ENCODE peak calls at places on chromosomes 2 and 18, in eight cellular contexts. One of them, this sample, is unnamed.

GRCh38 chr18:51196811-51197660 is 445 bp downstream of the MEX3C start:
- DNase-seq in stomach: peak; percentile 61
- DNase-seq in neural progenitor cell: peak; percentile 62
- DNase-seq in left ventricle myocardium inferior: peak; percentile 71
- DNase-seq in RWPE1: no peak
- DNase-seq in neural crest cell: peak; percentile 30
- DNase-seq in GM12865: peak; percentile 75
- DNase-seq in activated CD8-positive, alpha-beta T cell treated with anti-CD3 and anti-CD28 coated beads for 36 hours: peak; percentile 49
- DNase-seq in this sample: peak; percentile 53

GRCh38 chr18:58596265-58596681 is 32.6 kb downstream of the ALPK2 start:
- DNase-seq in stomach: no peak
- DNase-seq in neural progenitor cell: no peak
- DNase-seq in left ventricle myocardium inferior: peak; percentile 28
- DNase-seq in RWPE1: no peak
- DNase-seq in neural crest cell: no peak
- DNase-seq in GM12865: no peak
- DNase-seq in activated CD8-positive, alpha-beta T cell treated with anti-CD3 and anti-CD28 coated beads for 36 hours: no peak
- DNase-seq in this sample: no peak

GRCh38 chr2:172968061-172968469 is 107.6 kb upstream of the MAP3K20 start:
- DNase-seq in stomach: peak; percentile 44
- DNase-seq in neural progenitor cell: no peak
- DNase-seq in left ventricle myocardium inferior: peak; percentile 68
- DNase-seq in RWPE1: no peak
- DNase-seq in neural crest cell: no peak
- DNase-seq in GM12865: no peak
- DNase-seq in activated CD8-positive, alpha-beta T cell treated with anti-CD3 and anti-CD28 coated beads for 36 hours: no peak
- DNase-seq in this sample: no peak

GRCh38 chr18:49970288-49970687 is 157.0 kb upstream of the ACAA2 start:
- DNase-seq in stomach: no peak
- DNase-seq in neural progenitor cell: no peak
- DNase-seq in left ventricle myocardium inferior: no peak
- DNase-seq in RWPE1: no peak
- DNase-seq in neural crest cell: no peak
- DNase-seq in GM12865: no peak
- DNase-seq in activated CD8-positive, alpha-beta T cell treated with anti-CD3 and anti-CD28 coated beads for 36 hours: no peak
- DNase-seq in this sample: no peak

GRCh38 chr2:209938906-209939305 is 63.5 kb upstream of the RPE start:
- DNase-seq in stomach: no peak
- DNase-seq in neural progenitor cell: no peak
- DNase-seq in left ventricle myocardium inferior: no peak
- DNase-seq in RWPE1: no peak
- DNase-seq in neural crest cell: no peak
- DNase-seq in GM12865: no peak
- DNase-seq in activated CD8-positive, alpha-beta T cell treated with anti-CD3 and anti-CD28 coated beads for 36 hours: no peak
- DNase-seq in this sample: no peak

GRCh38 chr2:240457223-240458043 is 22.0 kb downstream of the GPC1 start:
- DNase-seq in stomach: no peak
- DNase-seq in neural progenitor cell: peak; percentile 56
- DNase-seq in left ventricle myocardium inferior: no peak
- DNase-seq in RWPE1: peak; percentile 54
- DNase-seq in neural crest cell: no peak
- DNase-seq in GM12865: no peak
- DNase-seq in activated CD8-positive, alpha-beta T cell treated with anti-CD3 and anti-CD28 coated beads for 36 hours: no peak
- DNase-seq in this sample: no peak

GRCh38 chr2:100731535-100731981 is 88.4 kb upstream of the NPAS2 start:
- DNase-seq in stomach: no peak
- DNase-seq in neural progenitor cell: no peak
- DNase-seq in left ventricle myocardium inferior: no peak
- DNase-seq in RWPE1: peak; percentile 74
- DNase-seq in neural crest cell: no peak
- DNase-seq in GM12865: no peak
- DNase-seq in activated CD8-positive, alpha-beta T cell treated with anti-CD3 and anti-CD28 coated beads for 36 hours: no peak
- DNase-seq in this sample: no peak

GRCh38 chr2:233769260-233769659 is 8.9 kb upstream of the MROH2A start:
- DNase-seq in stomach: no peak
- DNase-seq in neural progenitor cell: no peak
- DNase-seq in left ventricle myocardium inferior: no peak
- DNase-seq in RWPE1: no peak
- DNase-seq in neural crest cell: no peak
- DNase-seq in GM12865: no peak
- DNase-seq in activated CD8-positive, alpha-beta T cell treated with anti-CD3 and anti-CD28 coated beads for 36 hours: no peak
- DNase-seq in this sample: no peak

GRCh38 chr2:218289639-218290315 is 2.5 kb downstream of the TMBIM1 start:
- DNase-seq in stomach: no peak
- DNase-seq in neural progenitor cell: no peak
- DNase-seq in left ventricle myocardium inferior: no peak
- DNase-seq in RWPE1: no peak
- DNase-seq in neural crest cell: no peak
- DNase-seq in GM12865: no peak
- DNase-seq in activated CD8-positive, alpha-beta T cell treated with anti-CD3 and anti-CD28 coated beads for 36 hours: no peak
- DNase-seq in this sample: no peak

GRCh38 chr2:120830096-120830830 is 94.6 kb downstream of the GLI2 start:
- DNase-seq in stomach: no peak
- DNase-seq in neural progenitor cell: no peak
- DNase-seq in left ventricle myocardium inferior: no peak
- DNase-seq in RWPE1: no peak
- DNase-seq in neural crest cell: no peak
- DNase-seq in GM12865: no peak
- DNase-seq in activated CD8-positive, alpha-beta T cell treated with anti-CD3 and anti-CD28 coated beads for 36 hours: no peak
- DNase-seq in this sample: no peak

GRCh38 chr2:171334171-171334570 is 99.6 kb downstream of the METTL8 start:
- DNase-seq in stomach: peak; percentile 36
- DNase-seq in neural progenitor cell: no peak
- DNase-seq in left ventricle myocardium inferior: no peak
- DNase-seq in RWPE1: no peak
- DNase-seq in neural crest cell: no peak
- DNase-seq in GM12865: no peak
- DNase-seq in activated CD8-positive, alpha-beta T cell treated with anti-CD3 and anti-CD28 coated beads for 36 hours: no peak
- DNase-seq in this sample: no peak

GRCh38 chr2:219059725-219060682 is 717 bp downstream of the IHH start:
- DNase-seq in stomach: peak; percentile 51
- DNase-seq in neural progenitor cell: peak; percentile 31
- DNase-seq in left ventricle myocardium inferior: no peak
- DNase-seq in RWPE1: no peak
- DNase-seq in neural crest cell: no peak
- DNase-seq in GM12865: no peak
- DNase-seq in activated CD8-positive, alpha-beta T cell treated with anti-CD3 and anti-CD28 coated beads for 36 hours: peak; percentile 27
- DNase-seq in this sample: peak; percentile 45

GRCh38 chr18:5294113-5294617 is 1.4 kb downstream of the ZBTB14 start:
- DNase-seq in stomach: peak; percentile 61
- DNase-seq in neural progenitor cell: no peak
- DNase-seq in left ventricle myocardium inferior: peak; percentile 49
- DNase-seq in RWPE1: no peak
- DNase-seq in neural crest cell: no peak
- DNase-seq in GM12865: peak; percentile 75
- DNase-seq in activated CD8-positive, alpha-beta T cell treated with anti-CD3 and anti-CD28 coated beads for 36 hours: peak; percentile 80
- DNase-seq in this sample: no peak

GRCh38 chr2:128894896-128895295 is 576.2 kb upstream of the HS6ST1 start:
- DNase-seq in stomach: no peak
- DNase-seq in neural progenitor cell: no peak
- DNase-seq in left ventricle myocardium inferior: no peak
- DNase-seq in RWPE1: no peak
- DNase-seq in neural crest cell: no peak
- DNase-seq in GM12865: no peak
- DNase-seq in activated CD8-positive, alpha-beta T cell treated with anti-CD3 and anti-CD28 coated beads for 36 hours: no peak
- DNase-seq in this sample: no peak

GRCh38 chr2:112089375-112089774 is 34.3 kb downstream of the TMEM87B start:
- DNase-seq in stomach: no peak
- DNase-seq in neural progenitor cell: no peak
- DNase-seq in left ventricle myocardium inferior: no peak
- DNase-seq in RWPE1: no peak
- DNase-seq in neural crest cell: no peak
- DNase-seq in GM12865: no peak
- DNase-seq in activated CD8-positive, alpha-beta T cell treated with anti-CD3 and anti-CD28 coated beads for 36 hours: no peak
- DNase-seq in this sample: no peak

GRCh38 chr2:238087211-238087610 is 12.9 kb upstream of the ESPNL start:
- DNase-seq in stomach: no peak
- DNase-seq in neural progenitor cell: no peak
- DNase-seq in left ventricle myocardium inferior: no peak
- DNase-seq in RWPE1: no peak
- DNase-seq in neural crest cell: no peak
- DNase-seq in GM12865: no peak
- DNase-seq in activated CD8-positive, alpha-beta T cell treated with anti-CD3 and anti-CD28 coated beads for 36 hours: no peak
- DNase-seq in this sample: no peak

GRCh38 chr2:16319425-16320245 is 346.0 kb downstream of the CYRIA start:
- DNase-seq in stomach: no peak
- DNase-seq in neural progenitor cell: no peak
- DNase-seq in left ventricle myocardium inferior: no peak
- DNase-seq in RWPE1: no peak
- DNase-seq in neural crest cell: no peak
- DNase-seq in GM12865: no peak
- DNase-seq in activated CD8-positive, alpha-beta T cell treated with anti-CD3 and anti-CD28 coated beads for 36 hours: no peak
- DNase-seq in this sample: no peak

GRCh38 chr2:161004379-161004778 is 155.8 kb upstream of the TANK start:
- DNase-seq in stomach: no peak
- DNase-seq in neural progenitor cell: no peak
- DNase-seq in left ventricle myocardium inferior: no peak
- DNase-seq in RWPE1: peak; percentile 8
- DNase-seq in neural crest cell: no peak
- DNase-seq in GM12865: no peak
- DNase-seq in activated CD8-positive, alpha-beta T cell treated with anti-CD3 and anti-CD28 coated beads for 36 hours: no peak
- DNase-seq in this sample: no peak

DNA sequence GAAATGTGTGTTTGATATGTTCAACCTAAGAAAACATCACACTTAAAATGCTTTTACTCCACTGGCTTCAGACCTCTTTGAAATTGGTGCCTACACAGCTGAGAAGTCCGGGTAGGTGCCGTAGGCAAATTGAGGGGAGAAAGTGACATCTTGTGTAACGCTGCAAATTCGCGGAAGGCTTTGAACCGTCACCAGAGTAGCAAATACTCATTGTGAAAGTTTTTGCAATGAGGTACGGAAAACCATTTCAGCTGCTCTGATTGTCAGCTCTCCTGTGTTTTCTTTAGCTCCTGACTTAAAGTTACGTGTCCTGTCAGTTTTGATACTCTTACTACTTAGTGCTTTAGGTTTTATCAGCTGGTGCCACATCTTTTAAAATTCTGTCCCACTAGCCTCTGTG is 224.5 kb downstream of the FAM210A start:
- DNase-seq in stomach: no peak
- DNase-seq in neural progenitor cell: no peak
- DNase-seq in left ventricle myocardium inferior: no peak
- DNase-seq in RWPE1: no peak
- DNase-seq in neural crest cell: no peak
- DNase-seq in GM12865: peak; percentile 80
- DNase-seq in activated CD8-positive, alpha-beta T cell treated with anti-CD3 and anti-CD28 coated beads for 36 hours: peak; percentile 66
- DNase-seq in this sample: peak; percentile 66
- TF ChIP-seq CTCF in stomach: no peak
- TF ChIP-seq CTCF in neural progenitor cell: no peak
- TF ChIP-seq CTCF in left ventricle myocardium inferior: no peak
- TF ChIP-seq CTCF in RWPE1: no peak
- TF ChIP-seq CTCF in neural crest cell: no peak
- TF ChIP-seq CTCF in GM12865: no peak
- TF ChIP-seq CTCF in activated CD8-positive, alpha-beta T cell treated with anti-CD3 and anti-CD28 coated beads for 36 hours: no peak
- TF ChIP-seq CTCF in this sample: no peak

DNA sequence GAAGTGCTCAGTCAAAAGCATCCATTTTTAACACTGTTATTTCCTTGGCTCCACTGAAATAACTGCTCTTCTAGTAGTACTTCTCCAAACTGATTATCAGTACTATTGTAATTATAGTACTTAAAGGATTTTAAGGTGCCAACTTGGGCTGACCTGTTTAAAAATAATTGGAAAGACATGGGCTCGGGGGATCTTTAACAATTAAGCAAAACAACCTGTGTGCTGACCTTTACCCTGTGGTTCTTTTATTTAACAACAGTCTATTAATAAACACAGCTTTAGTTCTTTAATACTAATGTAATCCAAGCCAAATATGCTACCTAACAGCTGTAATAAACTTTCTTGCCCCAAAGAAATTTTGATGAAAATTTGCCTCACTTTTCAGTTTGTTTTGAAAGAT is 6.9 kb upstream of the ITPRID2 start:
- DNase-seq in stomach: no peak
- DNase-seq in neural progenitor cell: no peak
- DNase-seq in left ventricle myocardium inferior: no peak
- DNase-seq in RWPE1: no peak
- DNase-seq in neural crest cell: no peak
- DNase-seq in GM12865: no peak
- DNase-seq in activated CD8-positive, alpha-beta T cell treated with anti-CD3 and anti-CD28 coated beads for 36 hours: no peak
- DNase-seq in this sample: no peak
- TF ChIP-seq CTCF in stomach: no peak
- TF ChIP-seq CTCF in neural progenitor cell: no peak
- TF ChIP-seq CTCF in left ventricle myocardium inferior: no peak
- TF ChIP-seq CTCF in RWPE1: no peak
- TF ChIP-seq CTCF in neural crest cell: no peak
- TF ChIP-seq CTCF in GM12865: no peak
- TF ChIP-seq CTCF in activated CD8-positive, alpha-beta T cell treated with anti-CD3 and anti-CD28 coated beads for 36 hours: no peak
- TF ChIP-seq CTCF in this sample: no peak

DNA sequence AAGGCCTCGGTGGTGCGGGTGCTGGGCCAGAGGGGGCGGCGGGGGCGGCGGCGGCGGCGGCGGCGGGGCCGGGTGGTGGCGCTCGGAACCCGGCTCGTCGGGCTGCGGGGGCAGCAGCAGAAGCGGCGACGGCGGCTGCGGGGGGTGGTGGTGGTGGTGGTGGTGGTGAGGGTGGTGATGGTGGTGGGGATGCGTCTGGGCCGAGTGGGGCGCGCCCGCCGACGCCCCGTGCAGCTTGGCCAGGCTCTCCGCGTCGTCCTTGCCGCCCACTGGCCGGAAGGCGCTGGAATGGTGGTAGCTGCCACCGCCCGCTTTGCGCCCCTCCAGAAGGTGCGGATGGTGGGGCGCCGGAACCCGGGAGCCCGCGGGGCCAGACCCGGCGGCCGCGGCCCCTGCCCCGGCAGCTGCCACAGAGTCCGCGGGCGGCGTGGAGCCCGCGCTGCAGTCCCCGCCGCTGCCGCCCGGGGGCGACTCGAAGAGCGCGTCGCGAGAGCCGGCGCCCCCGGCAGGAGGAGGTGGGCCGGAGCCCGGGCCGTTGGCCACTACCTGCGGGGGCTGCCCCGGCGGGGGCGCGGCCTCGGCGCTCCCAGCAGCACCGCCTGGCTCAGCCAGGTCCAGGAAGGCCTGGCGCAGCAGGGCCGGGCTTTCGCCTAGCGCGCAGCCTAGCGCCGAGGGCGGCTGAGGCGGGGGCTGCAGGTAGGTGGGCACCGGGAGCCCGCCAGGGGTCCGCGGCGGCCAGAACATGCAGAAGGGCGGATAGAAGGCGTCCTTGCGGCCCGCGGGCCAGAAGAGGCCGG is 4.2 kb downstream of the SKOR2 start:
- DNase-seq in stomach: no peak
- DNase-seq in neural progenitor cell: peak; percentile 83
- DNase-seq in left ventricle myocardium inferior: no peak
- DNase-seq in RWPE1: no peak
- DNase-seq in neural crest cell: peak; percentile 50
- DNase-seq in GM12865: no peak
- DNase-seq in activated CD8-positive, alpha-beta T cell treated with anti-CD3 and anti-CD28 coated beads for 36 hours: peak; percentile 5
- DNase-seq in this sample: peak; percentile 68
- TF ChIP-seq CTCF in stomach: no peak
- TF ChIP-seq CTCF in neural progenitor cell: peak; percentile 65
- TF ChIP-seq CTCF in left ventricle myocardium inferior: peak; percentile 47
- TF ChIP-seq CTCF in RWPE1: no peak
- TF ChIP-seq CTCF in neural crest cell: peak; percentile 70
- TF ChIP-seq CTCF in GM12865: no peak
- TF ChIP-seq CTCF in activated CD8-positive, alpha-beta T cell treated with anti-CD3 and anti-CD28 coated beads for 36 hours: peak; percentile 59
- TF ChIP-seq CTCF in this sample: peak; percentile 7

DNA sequence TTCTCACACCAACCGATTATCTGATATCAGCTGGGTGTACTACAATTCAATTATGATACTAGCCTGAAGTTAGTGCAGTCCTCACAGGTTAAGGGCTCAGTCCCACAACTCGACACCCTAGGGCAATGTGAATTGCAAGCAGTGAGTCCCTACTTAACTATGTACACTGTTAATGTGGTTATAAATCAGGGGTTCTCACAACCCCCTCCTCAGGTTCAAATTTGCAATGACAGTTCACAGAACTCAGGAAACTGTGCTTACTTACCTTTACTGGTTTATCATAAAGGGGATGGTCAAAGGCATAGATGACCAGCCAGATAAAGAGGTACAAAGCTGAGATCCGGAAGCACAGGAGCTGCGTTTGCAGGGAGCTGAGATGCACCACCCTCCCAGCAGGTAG is 1379.1 kb upstream of the CDH2 start:
- DNase-seq in stomach: no peak
- DNase-seq in neural progenitor cell: no peak
- DNase-seq in left ventricle myocardium inferior: no peak
- DNase-seq in RWPE1: no peak
- DNase-seq in neural crest cell: no peak
- DNase-seq in GM12865: no peak
- DNase-seq in activated CD8-positive, alpha-beta T cell treated with anti-CD3 and anti-CD28 coated beads for 36 hours: no peak
- DNase-seq in this sample: no peak
- TF ChIP-seq CTCF in stomach: no peak
- TF ChIP-seq CTCF in neural progenitor cell: peak; percentile 30
- TF ChIP-seq CTCF in left ventricle myocardium inferior: no peak
- TF ChIP-seq CTCF in RWPE1: no peak
- TF ChIP-seq CTCF in neural crest cell: no peak
- TF ChIP-seq CTCF in GM12865: no peak
- TF ChIP-seq CTCF in activated CD8-positive, alpha-beta T cell treated with anti-CD3 and anti-CD28 coated beads for 36 hours: no peak
- TF ChIP-seq CTCF in this sample: no peak